ENCODE peak calls at places on chromosomes 12 and 14, in ten cellular contexts. One of them, this sample, is unnamed. For H3K4me1, the result is how much of the 10 kb centered on the place peaks cover.

GRCh38 chr12:10186299-10186698 is 7.5 kb downstream of the TMEM52B start:
- DNase-seq in neuronal stem cell: no peak
- DNase-seq in H1: no peak
- DNase-seq in mesenchymal stem cell: no peak
- DNase-seq in fibroblast of lung: no peak
- DNase-seq in HepG2: no peak
- DNase-seq in PC-3: no peak
- DNase-seq in neural progenitor cell: no peak
- DNase-seq in SK-N-SH: no peak
- DNase-seq in MM.1S: no peak
- DNase-seq in this sample: no peak

GRCh38 chr12:65879878-65880277 is 55.6 kb downstream of the HMGA2 start:
- DNase-seq in neuronal stem cell: no peak
- DNase-seq in H1: no peak
- DNase-seq in mesenchymal stem cell: peak
- DNase-seq in fibroblast of lung: peak
- DNase-seq in HepG2: no peak
- DNase-seq in PC-3: peak
- DNase-seq in neural progenitor cell: no peak
- DNase-seq in SK-N-SH: no peak
- DNase-seq in MM.1S: no peak
- DNase-seq in this sample: peak

GRCh38 chr14:68458840-68459469 is 333.9 kb downstream of the ZFP36L1 start:
- DNase-seq in neuronal stem cell: no peak
- DNase-seq in H1: no peak
- DNase-seq in mesenchymal stem cell: peak
- DNase-seq in fibroblast of lung: peak
- DNase-seq in HepG2: peak
- DNase-seq in PC-3: peak
- DNase-seq in neural progenitor cell: peak
- DNase-seq in SK-N-SH: peak
- DNase-seq in MM.1S: no peak
- DNase-seq in this sample: peak

GRCh38 chr12:131619736-131620506 is 91.0 kb upstream of the SFSWAP start:
- DNase-seq in neuronal stem cell: no peak
- DNase-seq in H1: no peak
- DNase-seq in mesenchymal stem cell: no peak
- DNase-seq in fibroblast of lung: no peak
- DNase-seq in HepG2: no peak
- DNase-seq in PC-3: no peak
- DNase-seq in neural progenitor cell: no peak
- DNase-seq in SK-N-SH: no peak
- DNase-seq in MM.1S: no peak
- DNase-seq in this sample: no peak

GRCh38 chr12:50537538-50537919 is 32.7 kb downstream of the DIP2B start:
- DNase-seq in neuronal stem cell: no peak
- DNase-seq in H1: no peak
- DNase-seq in mesenchymal stem cell: peak
- DNase-seq in fibroblast of lung: no peak
- DNase-seq in HepG2: no peak
- DNase-seq in PC-3: peak
- DNase-seq in neural progenitor cell: peak
- DNase-seq in SK-N-SH: no peak
- DNase-seq in MM.1S: no peak
- DNase-seq in this sample: peak

GRCh38 chr12:89082354-89082753 is 269.9 kb downstream of the DUSP6 start:
- DNase-seq in neuronal stem cell: no peak
- DNase-seq in H1: no peak
- DNase-seq in mesenchymal stem cell: no peak
- DNase-seq in fibroblast of lung: no peak
- DNase-seq in HepG2: no peak
- DNase-seq in PC-3: peak
- DNase-seq in neural progenitor cell: no peak
- DNase-seq in SK-N-SH: no peak
- DNase-seq in MM.1S: no peak
- DNase-seq in this sample: peak

GRCh38 chr14:106277503-106277902 is 751.1 kb downstream of the TMEM121 start:
- DNase-seq in neuronal stem cell: no peak
- DNase-seq in H1: no peak
- DNase-seq in mesenchymal stem cell: no peak
- DNase-seq in fibroblast of lung: no peak
- DNase-seq in HepG2: peak
- DNase-seq in PC-3: no peak
- DNase-seq in neural progenitor cell: no peak
- DNase-seq in SK-N-SH: peak
- DNase-seq in MM.1S: no peak
- DNase-seq in this sample: no peak

GRCh38 chr14:31337331-31337730 is 83.0 kb downstream of the HEATR5A start:
- DNase-seq in neuronal stem cell: no peak
- DNase-seq in H1: no peak
- DNase-seq in mesenchymal stem cell: no peak
- DNase-seq in fibroblast of lung: no peak
- DNase-seq in HepG2: no peak
- DNase-seq in PC-3: no peak
- DNase-seq in neural progenitor cell: no peak
- DNase-seq in SK-N-SH: no peak
- DNase-seq in MM.1S: no peak
- DNase-seq in this sample: no peak

GRCh38 chr14:89417111-89417468 is at the start of gene FOXN3:
- DNase-seq in neuronal stem cell: peak
- DNase-seq in H1: peak
- DNase-seq in mesenchymal stem cell: peak
- DNase-seq in fibroblast of lung: peak
- DNase-seq in HepG2: peak
- DNase-seq in PC-3: peak
- DNase-seq in neural progenitor cell: peak
- DNase-seq in SK-N-SH: peak
- DNase-seq in MM.1S: peak
- DNase-seq in this sample: peak

DNA sequence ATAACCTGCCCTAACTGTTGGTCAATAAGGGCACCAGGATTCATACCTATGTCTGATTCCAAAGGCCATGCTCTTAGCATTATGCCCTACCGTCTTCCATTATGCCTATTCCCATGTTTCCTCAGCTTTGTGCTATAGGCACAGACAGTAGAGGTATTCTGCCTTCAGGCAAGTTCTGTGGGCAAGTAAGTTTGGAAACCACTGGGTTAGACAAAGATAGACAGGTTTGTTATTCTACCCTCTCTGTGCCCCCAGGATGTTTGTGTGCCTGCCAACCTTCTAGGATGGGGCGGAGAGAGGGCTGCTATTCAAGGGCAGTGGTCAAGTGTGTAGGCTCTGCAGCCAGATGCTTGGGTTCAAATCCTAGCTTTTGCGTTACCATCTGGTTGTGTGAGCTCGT is 4.6 kb downstream of the RAPGEF3 start:
- DNase-seq in neuronal stem cell: no peak
- DNase-seq in H1: no peak
- DNase-seq in mesenchymal stem cell: no peak
- DNase-seq in fibroblast of lung: no peak
- DNase-seq in HepG2: no peak
- DNase-seq in PC-3: peak
- DNase-seq in neural progenitor cell: no peak
- DNase-seq in SK-N-SH: peak
- DNase-seq in MM.1S: no peak
- DNase-seq in this sample: no peak
- H2AFZ ChIP-seq in neuronal stem cell: peak
- H2AFZ ChIP-seq in H1: no peak
- H2AFZ ChIP-seq in mesenchymal stem cell: no peak
- H2AFZ ChIP-seq in fibroblast of lung: no peak
- H2AFZ ChIP-seq in HepG2: no peak
- H2AFZ ChIP-seq in PC-3: no peak
- H2AFZ ChIP-seq in neural progenitor cell: no peak
- H2AFZ ChIP-seq in SK-N-SH: no peak
- H2AFZ ChIP-seq in MM.1S: no peak
- H2AFZ ChIP-seq in this sample: no peak

GRCh38 chr12:111430418-111431353 is 25.0 kb downstream of the SH2B3 start:
- DNase-seq in neuronal stem cell: no peak
- DNase-seq in H1: no peak
- DNase-seq in mesenchymal stem cell: peak
- DNase-seq in fibroblast of lung: no peak
- DNase-seq in HepG2: no peak
- DNase-seq in PC-3: no peak
- DNase-seq in neural progenitor cell: no peak
- DNase-seq in SK-N-SH: no peak
- DNase-seq in MM.1S: peak
- DNase-seq in this sample: no peak

GRCh38 chr12:111428081-111428727 is 22.5 kb downstream of the SH2B3 start:
- DNase-seq in neuronal stem cell: no peak
- DNase-seq in H1: no peak
- DNase-seq in mesenchymal stem cell: no peak
- DNase-seq in fibroblast of lung: no peak
- DNase-seq in HepG2: no peak
- DNase-seq in PC-3: no peak
- DNase-seq in neural progenitor cell: no peak
- DNase-seq in SK-N-SH: no peak
- DNase-seq in MM.1S: no peak
- DNase-seq in this sample: no peak

GRCh38 chr12:111427417-111428074 is 21.8 kb downstream of the SH2B3 start:
- DNase-seq in neuronal stem cell: no peak
- DNase-seq in H1: no peak
- DNase-seq in mesenchymal stem cell: no peak
- DNase-seq in fibroblast of lung: no peak
- DNase-seq in HepG2: no peak
- DNase-seq in PC-3: no peak
- DNase-seq in neural progenitor cell: no peak
- DNase-seq in SK-N-SH: no peak
- DNase-seq in MM.1S: no peak
- DNase-seq in this sample: no peak

GRCh38 chr12:111429760-111430417 is 24.2 kb downstream of the SH2B3 start:
- DNase-seq in neuronal stem cell: no peak
- DNase-seq in H1: no peak
- DNase-seq in mesenchymal stem cell: no peak
- DNase-seq in fibroblast of lung: no peak
- DNase-seq in HepG2: no peak
- DNase-seq in PC-3: no peak
- DNase-seq in neural progenitor cell: no peak
- DNase-seq in SK-N-SH: peak
- DNase-seq in MM.1S: no peak
- DNase-seq in this sample: no peak

GRCh38 chr12:111428728-111429175 is 23.0 kb downstream of the SH2B3 start:
- DNase-seq in neuronal stem cell: no peak
- DNase-seq in H1: no peak
- DNase-seq in mesenchymal stem cell: no peak
- DNase-seq in fibroblast of lung: no peak
- DNase-seq in HepG2: no peak
- DNase-seq in PC-3: no peak
- DNase-seq in neural progenitor cell: no peak
- DNase-seq in SK-N-SH: no peak
- DNase-seq in MM.1S: no peak
- DNase-seq in this sample: no peak
- H3K4me1 ChIP-seq in neuronal stem cell: under half
- H3K4me1 ChIP-seq in H1: under half
- H3K4me1 ChIP-seq in mesenchymal stem cell: half or more
- H3K4me1 ChIP-seq in fibroblast of lung: under half
- H3K4me1 ChIP-seq in HepG2: under half
- H3K4me1 ChIP-seq in PC-3: under half
- H3K4me1 ChIP-seq in neural progenitor cell: under half
- H3K4me1 ChIP-seq in SK-N-SH: under half
- H3K4me1 ChIP-seq in MM.1S: under half
- H3K4me1 ChIP-seq in this sample: under half

GRCh38 chr12:124211753-124212152 is 83.1 kb upstream of the RFLNA start:
- DNase-seq in neuronal stem cell: no peak
- DNase-seq in H1: no peak
- DNase-seq in mesenchymal stem cell: no peak
- DNase-seq in fibroblast of lung: no peak
- DNase-seq in HepG2: no peak
- DNase-seq in PC-3: no peak
- DNase-seq in neural progenitor cell: no peak
- DNase-seq in SK-N-SH: no peak
- DNase-seq in MM.1S: no peak
- DNase-seq in this sample: no peak

GRCh38 chr12:124222368-124223245 is 72.3 kb upstream of the RFLNA start:
- DNase-seq in neuronal stem cell: no peak
- DNase-seq in H1: no peak
- DNase-seq in mesenchymal stem cell: no peak
- DNase-seq in fibroblast of lung: no peak
- DNase-seq in HepG2: no peak
- DNase-seq in PC-3: no peak
- DNase-seq in neural progenitor cell: no peak
- DNase-seq in SK-N-SH: no peak
- DNase-seq in MM.1S: no peak
- DNase-seq in this sample: no peak

GRCh38 chr12:124213606-124214347 is 81.1 kb upstream of the RFLNA start:
- DNase-seq in neuronal stem cell: no peak
- DNase-seq in H1: no peak
- DNase-seq in mesenchymal stem cell: no peak
- DNase-seq in fibroblast of lung: no peak
- DNase-seq in HepG2: no peak
- DNase-seq in PC-3: no peak
- DNase-seq in neural progenitor cell: peak
- DNase-seq in SK-N-SH: no peak
- DNase-seq in MM.1S: no peak
- DNase-seq in this sample: no peak

GRCh38 chr12:124214574-124214973 is 80.3 kb upstream of the RFLNA start:
- DNase-seq in neuronal stem cell: no peak
- DNase-seq in H1: no peak
- DNase-seq in mesenchymal stem cell: no peak
- DNase-seq in fibroblast of lung: no peak
- DNase-seq in HepG2: no peak
- DNase-seq in PC-3: no peak
- DNase-seq in neural progenitor cell: no peak
- DNase-seq in SK-N-SH: no peak
- DNase-seq in MM.1S: no peak
- DNase-seq in this sample: no peak

DNA sequence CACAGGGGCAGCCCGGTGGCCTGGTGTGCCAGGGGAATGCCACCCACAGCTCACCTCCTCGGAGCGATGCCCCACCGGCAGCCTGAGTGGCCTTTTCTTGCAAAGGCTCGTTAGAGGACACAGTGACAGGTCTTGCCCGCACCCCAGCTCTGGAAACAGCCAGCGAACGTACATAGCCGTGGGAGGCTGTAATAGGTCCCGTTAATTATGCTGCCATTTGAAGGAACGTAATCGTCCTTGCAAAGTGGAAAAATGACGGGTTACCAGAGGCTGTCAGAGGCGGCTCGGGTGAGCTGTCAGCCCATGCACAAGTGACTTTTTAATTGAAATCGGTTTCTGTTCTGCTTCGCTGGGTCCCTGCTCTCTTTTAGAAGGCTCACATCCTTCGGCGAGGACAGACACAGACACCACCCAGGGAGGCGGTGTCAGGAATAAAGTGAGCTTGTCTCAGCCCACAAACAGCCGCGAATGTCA is 77.3 kb upstream of the RFLNA start:
- DNase-seq in neuronal stem cell: peak
- DNase-seq in H1: no peak
- DNase-seq in mesenchymal stem cell: no peak
- DNase-seq in fibroblast of lung: no peak
- DNase-seq in HepG2: no peak
- DNase-seq in PC-3: no peak
- DNase-seq in neural progenitor cell: peak
- DNase-seq in SK-N-SH: peak
- DNase-seq in MM.1S: no peak
- DNase-seq in this sample: peak
- H3K4me3 ChIP-seq in neuronal stem cell: no peak
- H3K4me3 ChIP-seq in H1: no peak
- H3K4me3 ChIP-seq in mesenchymal stem cell: no peak
- H3K4me3 ChIP-seq in fibroblast of lung: no peak
- H3K4me3 ChIP-seq in HepG2: no peak
- H3K4me3 ChIP-seq in PC-3: no peak
- H3K4me3 ChIP-seq in neural progenitor cell: peak
- H3K4me3 ChIP-seq in SK-N-SH: no peak
- H3K4me3 ChIP-seq in MM.1S: no peak
- H3K4me3 ChIP-seq in this sample: peak

GRCh38 chr12:13695781-13696180 is 285.6 kb downstream of the GRIN2B start:
- DNase-seq in neuronal stem cell: no peak
- DNase-seq in H1: no peak
- DNase-seq in mesenchymal stem cell: no peak
- DNase-seq in fibroblast of lung: no peak
- DNase-seq in HepG2: no peak
- DNase-seq in PC-3: no peak
- DNase-seq in neural progenitor cell: no peak
- DNase-seq in SK-N-SH: no peak
- DNase-seq in MM.1S: no peak
- DNase-seq in this sample: no peak
- H2AFZ ChIP-seq in neuronal stem cell: no peak
- H2AFZ ChIP-seq in H1: no peak
- H2AFZ ChIP-seq in mesenchymal stem cell: no peak
- H2AFZ ChIP-seq in fibroblast of lung: no peak
- H2AFZ ChIP-seq in HepG2: no peak
- H2AFZ ChIP-seq in PC-3: no peak
- H2AFZ ChIP-seq in neural progenitor cell: no peak
- H2AFZ ChIP-seq in SK-N-SH: no peak
- H2AFZ ChIP-seq in MM.1S: no peak
- H2AFZ ChIP-seq in this sample: no peak